ENCODE peak calls at places on chromosomes 7 and 10, in six cellular contexts. R is prostate gland, N is GM23338, A is stomach, E is esophagus muscularis mucosa, W is upper lobe of left lung. S is an unnamed sample.

GRCh38 chr7:101676062-101676461 is 47.0 kb upstream of the MYL10 start:
- DNase-seq in A (no peak), E (no peak), N (no peak), R (no peak), W (no peak), S (no peak)

GRCh38 chr7:32244806-32245345 is 174.7 kb upstream of the PDE1C start:
- DNase-seq in A (no peak), W (no peak), R (no peak), N (no peak), E (peak), S (no peak)

GRCh38 chr10:131739201-131739600 is 161.6 kb upstream of the PPP2R2D start:
- DNase-seq in W (no peak), R (no peak), A (peak), N (no peak), E (no peak), S (no peak)

GRCh38 chr10:3548702-3549101 is 236.3 kb downstream of the KLF6 start:
- DNase-seq in N (no peak), W (no peak), A (no peak), E (no peak), R (no peak), S (no peak)

GRCh38 chr10:42880255-42880620 is 97.6 kb downstream of the BMS1 start:
- DNase-seq in A (no peak), N (no peak), W (peak), R (no peak), E (no peak), S (no peak)

GRCh38 chr7:596819-597182 is 77.2 kb upstream of the PDGFA start:
- DNase-seq in N (no peak), R (no peak), W (no peak), E (no peak), A (no peak), S (no peak)

GRCh38 chr7:158784270-158784669 is 45.0 kb downstream of the ESYT2 start:
- DNase-seq in N (no peak), E (no peak), R (no peak), A (no peak), W (no peak), S (no peak)

GRCh38 chr7:99143522-99143852 is 421 bp downstream of the SMURF1 start:
- DNase-seq in E (no peak), R (no peak), N (no peak), W (peak), A (no peak), S (no peak)

GRCh38 chr10:10209152-10209551 is 808.5 kb upstream of the CELF2 start:
- DNase-seq in N (no peak), R (no peak), A (no peak), W (no peak), E (no peak), S (no peak)

GRCh38 chr7:88027724-88028123 is 93.7 kb downstream of the ADAM22 start:
- DNase-seq in E (no peak), W (no peak), A (no peak), N (no peak), R (no peak), S (no peak)

GRCh38 chr10:23173549-23174074 is 18.5 kb upstream of the PTF1A start:
- DNase-seq in E (no peak), R (no peak), N (peak), A (no peak), W (peak), S (no peak)

GRCh38 chr7:120996333-120996982 is 7.9 kb downstream of the CPED1 start:
- DNase-seq in R (peak), E (no peak), N (no peak), A (peak), W (no peak), S (no peak)

GRCh38 chr10:35898722-35899485 is 256.8 kb upstream of the FZD8 start:
- DNase-seq in W (peak), N (no peak), R (no peak), A (no peak), E (peak), S (no peak)

GRCh38 chr10:133143200-133143533 is 16.9 kb upstream of the KNDC1 start:
- DNase-seq in A (no peak), W (no peak), R (no peak), N (no peak), E (no peak), S (no peak)

GRCh38 chr7:126657599-126658358 is 595.0 kb downstream of the GRM8 start:
- DNase-seq in R (no peak), E (no peak), W (no peak), A (no peak), N (no peak), S (no peak)

GRCh38 chr7:14807498-14807897 is 95.1 kb downstream of the DGKB start:
- DNase-seq in R (no peak), E (no peak), N (no peak), A (no peak), W (no peak), S (no peak)

GRCh38 chr10:1297566-1298301 is 241.5 kb downstream of the WDR37 start:
- DNase-seq in N (peak), W (no peak), E (no peak), R (no peak), A (no peak), S (no peak)

GRCh38 chr10:52451817-52452216 is 137.7 kb downstream of the DKK1 start:
- DNase-seq in N (no peak), E (no peak), R (no peak), W (no peak), A (no peak), S (no peak)

GRCh38 chr10:74733612-74734011 is 92.8 kb upstream of the KAT6B start:
- DNase-seq in R (no peak), W (no peak), E (no peak), N (no peak), A (no peak), S (no peak)

GRCh38 chr7:30648744-30649540 is 33.3 kb downstream of the CRHR2 start:
- DNase-seq in N (no peak), W (no peak), R (no peak), E (no peak), A (no peak), S (no peak)

GRCh38 chr7:136102881-136103280 is 125.7 kb upstream of the MTPN start:
- DNase-seq in A (no peak), W (no peak), N (no peak), R (no peak), E (no peak), S (no peak)

GRCh38 chr7:7640221-7641128 is at the start of gene UMAD1:
- DNase-seq in W (peak), R (peak), E (peak), A (peak), N (peak), S (peak)

GRCh38 chr7:135333196-135333595 is 99.6 kb downstream of the STRA8 start:
- DNase-seq in N (no peak), E (no peak), W (no peak), A (no peak), R (no peak), S (no peak)

DNA sequence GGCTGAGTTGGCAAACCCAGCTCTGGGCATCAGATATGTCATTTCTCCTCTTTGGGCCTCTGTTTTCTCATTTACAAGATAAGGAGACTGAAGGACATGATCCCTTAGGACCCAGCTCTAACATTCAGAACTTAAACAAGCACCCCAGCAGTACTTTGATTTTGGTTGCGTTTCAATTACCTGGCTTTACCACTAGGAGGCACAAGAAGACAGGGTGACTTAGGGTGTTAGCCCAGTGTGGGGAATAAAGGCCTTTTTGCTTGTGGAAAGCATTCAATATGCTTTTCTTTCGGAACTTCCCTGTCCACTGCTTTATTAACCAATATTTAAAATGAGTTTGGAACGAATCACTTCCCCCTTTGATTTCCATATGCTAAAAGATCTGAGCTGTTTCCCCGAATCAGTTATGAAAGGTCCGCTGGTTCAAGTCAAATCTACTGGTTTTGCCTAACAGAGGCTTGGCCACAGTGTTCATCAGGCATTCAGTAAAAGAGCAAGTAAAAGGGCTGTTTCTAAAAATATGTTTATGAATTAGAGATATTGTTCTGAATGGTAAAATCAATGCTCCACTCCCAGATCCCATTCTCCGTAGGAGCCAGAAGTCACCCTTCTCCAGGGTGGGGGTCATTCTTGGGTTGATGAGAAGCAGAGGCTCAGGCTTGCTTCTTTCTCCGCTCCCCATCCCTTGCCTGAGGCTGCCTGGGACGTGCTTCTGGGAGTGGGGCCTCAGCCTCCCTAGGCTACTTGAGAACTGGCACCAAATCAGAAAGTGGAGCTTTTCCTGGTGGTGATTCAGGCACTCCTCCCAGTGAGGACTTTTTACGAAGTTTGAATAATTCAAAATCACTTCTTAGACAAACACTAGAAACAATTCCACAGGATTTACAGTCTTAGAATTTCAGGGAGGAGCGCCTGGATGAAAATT is 105.5 kb downstream of the MYOF start:
- DNase-seq in R (peak), W (no peak), N (peak), A (peak), E (peak), S (peak)
- TF ChIP-seq POLR2AphosphoS5 in R (peak), W (no peak), N (no peak), A (peak), E (peak), S (no peak)

GRCh38 chr7:149774237-149775175 is 1.1 kb upstream of the ZNF467 start:
- DNase-seq in N (peak), W (peak), E (no peak), A (no peak), R (no peak), S (no peak)

GRCh38 chr7:149777551-149778326 is 4.4 kb upstream of the ZNF467 start:
- DNase-seq in E (no peak), A (no peak), W (peak), N (no peak), R (no peak), S (no peak)

GRCh38 chr7:149775176-149775556 is 1.8 kb upstream of the ZNF467 start:
- DNase-seq in A (no peak), R (no peak), E (no peak), W (no peak), N (no peak), S (no peak)

GRCh38 chr7:149776848-149777407 is 3.5 kb upstream of the ZNF467 start:
- DNase-seq in R (no peak), E (no peak), N (no peak), A (no peak), W (peak), S (no peak)

GRCh38 chr7:149776305-149776704 is 2.9 kb upstream of the ZNF467 start:
- DNase-seq in R (no peak), A (peak), E (no peak), W (peak), N (no peak), S (no peak)
- TF ChIP-seq POLR2AphosphoS5 in R (no peak), A (no peak), E (peak), W (peak), N (no peak), S (no peak)

GRCh38 chr7:100570954-100571828 is 2.5 kb downstream of the SAP25 start:
- DNase-seq in N (peak), A (no peak), E (no peak), R (no peak), W (no peak), S (no peak)

GRCh38 chr7:100572281-100572948 is 1.3 kb downstream of the SAP25 start:
- DNase-seq in N (no peak), E (no peak), R (no peak), W (no peak), A (no peak), S (no peak)

GRCh38 chr7:100573691-100574361 is at the start of gene SAP25:
- DNase-seq in A (no peak), N (peak), E (no peak), R (no peak), W (peak), S (no peak)

GRCh38 chr7:100572949-100573675 is 588 bp downstream of the SAP25 start:
- DNase-seq in N (no peak), A (no peak), W (no peak), R (no peak), E (no peak), S (no peak)

DNA sequence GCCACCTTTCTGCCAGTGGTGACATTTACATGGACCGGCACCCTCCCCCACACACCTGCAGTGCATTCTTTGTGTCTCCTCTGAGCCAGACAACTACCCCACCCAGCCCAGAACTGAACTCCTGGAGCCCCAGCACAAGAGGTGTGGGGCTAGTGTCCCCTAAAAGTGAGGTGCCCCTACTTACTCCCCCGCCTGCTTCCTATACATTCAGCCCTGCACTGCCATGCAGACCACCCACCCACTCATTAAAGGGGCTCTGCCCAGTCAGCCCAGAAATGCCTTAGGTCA is 1.9 kb downstream of the SAP25 start:
- DNase-seq in E (no peak), W (no peak), A (no peak), R (no peak), N (peak), S (no peak)
- TF ChIP-seq POLR2AphosphoS5 in E (no peak), W (no peak), A (no peak), R (no peak), N (no peak), S (no peak)

GRCh38 chr10:13102002-13102794 is 2.2 kb downstream of the OPTN start:
- DNase-seq in R (no peak), A (no peak), N (no peak), W (no peak), E (no peak), S (no peak)

GRCh38 chr10:13095929-13096328 is 4.0 kb upstream of the OPTN start:
- DNase-seq in E (no peak), W (no peak), R (no peak), A (no peak), N (no peak), S (no peak)

GRCh38 chr10:13099666-13100348 is at the start of gene OPTN:
- DNase-seq in R (peak), W (peak), N (peak), A (peak), E (peak), S (peak)

GRCh38 chr10:13100349-13101294 is 659 bp downstream of the OPTN start:
- DNase-seq in A (peak), N (peak), E (no peak), R (peak), W (no peak), S (peak)

DNA sequence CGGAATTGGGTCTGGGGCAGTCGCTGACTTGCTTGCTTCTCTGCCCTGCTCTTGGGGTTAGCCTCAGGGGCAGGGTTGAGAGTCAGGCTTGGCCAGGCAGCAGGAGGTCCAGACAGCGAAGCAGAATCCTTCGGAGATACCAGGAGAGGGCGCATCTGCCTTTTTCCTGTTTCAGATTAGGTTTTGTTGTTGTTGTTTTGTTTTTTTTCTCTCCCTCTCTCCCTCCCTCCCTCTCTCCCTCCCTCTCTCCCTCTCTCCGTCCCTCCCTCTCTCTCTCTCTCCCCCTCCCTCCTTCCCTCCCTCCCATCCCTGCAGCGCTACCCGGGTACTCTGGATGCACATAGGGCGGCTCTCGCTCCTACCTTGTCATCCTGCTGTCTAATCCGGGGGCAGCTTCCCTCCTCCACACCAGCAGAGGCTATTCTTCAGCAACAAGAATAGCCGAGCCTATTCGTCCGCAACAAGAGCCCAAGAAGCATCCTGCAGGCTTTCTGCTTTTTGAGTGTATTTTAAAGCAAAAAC is 758 bp upstream of the OPTN start:
- DNase-seq in E (no peak), N (peak), W (no peak), R (peak), A (no peak), S (peak)
- TF ChIP-seq POLR2AphosphoS5 in E (no peak), N (no peak), W (no peak), R (no peak), A (no peak), S (no peak)

GRCh38 chr10:110149259-110149658 is 58.1 kb upstream of the MXI1 start:
- DNase-seq in N (no peak), W (no peak), R (no peak), A (no peak), E (no peak), S (no peak)

GRCh38 chr10:110151467-110151866 is 55.9 kb upstream of the MXI1 start:
- DNase-seq in R (peak), E (peak), W (no peak), A (peak), N (no peak), S (no peak)

GRCh38 chr10:110150981-110151380 is 56.4 kb upstream of the MXI1 start:
- DNase-seq in A (no peak), R (no peak), W (no peak), N (no peak), E (peak), S (no peak)

GRCh38 chr10:110144526-110144925 is 62.9 kb upstream of the MXI1 start:
- DNase-seq in N (no peak), R (no peak), A (no peak), E (no peak), W (no peak), S (no peak)

DNA sequence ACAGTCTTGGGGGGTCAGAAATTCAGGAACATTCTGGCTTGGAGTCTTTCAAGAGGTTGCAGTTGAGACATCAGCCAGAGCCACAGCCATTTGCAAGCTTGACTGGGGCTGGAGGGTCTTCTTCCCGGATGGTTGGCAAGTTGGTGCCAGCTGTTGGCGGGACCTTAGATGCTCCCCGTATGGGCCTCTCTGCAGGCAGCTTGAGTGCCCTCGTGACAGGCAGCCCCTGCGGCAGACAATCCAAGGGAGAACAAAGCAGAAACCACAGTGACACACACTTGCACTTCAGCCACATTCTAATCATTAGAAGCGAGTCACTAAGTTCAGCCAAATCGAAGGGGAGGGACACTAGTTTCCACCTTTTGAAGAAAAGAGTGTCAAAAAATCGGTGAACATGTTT is 59.4 kb upstream of the MXI1 start:
- DNase-seq in E (no peak), R (no peak), A (no peak), N (no peak), W (no peak), S (no peak)
- TF ChIP-seq POLR2AphosphoS5 in E (no peak), R (no peak), A (no peak), N (no peak), W (no peak), S (no peak)

DNA sequence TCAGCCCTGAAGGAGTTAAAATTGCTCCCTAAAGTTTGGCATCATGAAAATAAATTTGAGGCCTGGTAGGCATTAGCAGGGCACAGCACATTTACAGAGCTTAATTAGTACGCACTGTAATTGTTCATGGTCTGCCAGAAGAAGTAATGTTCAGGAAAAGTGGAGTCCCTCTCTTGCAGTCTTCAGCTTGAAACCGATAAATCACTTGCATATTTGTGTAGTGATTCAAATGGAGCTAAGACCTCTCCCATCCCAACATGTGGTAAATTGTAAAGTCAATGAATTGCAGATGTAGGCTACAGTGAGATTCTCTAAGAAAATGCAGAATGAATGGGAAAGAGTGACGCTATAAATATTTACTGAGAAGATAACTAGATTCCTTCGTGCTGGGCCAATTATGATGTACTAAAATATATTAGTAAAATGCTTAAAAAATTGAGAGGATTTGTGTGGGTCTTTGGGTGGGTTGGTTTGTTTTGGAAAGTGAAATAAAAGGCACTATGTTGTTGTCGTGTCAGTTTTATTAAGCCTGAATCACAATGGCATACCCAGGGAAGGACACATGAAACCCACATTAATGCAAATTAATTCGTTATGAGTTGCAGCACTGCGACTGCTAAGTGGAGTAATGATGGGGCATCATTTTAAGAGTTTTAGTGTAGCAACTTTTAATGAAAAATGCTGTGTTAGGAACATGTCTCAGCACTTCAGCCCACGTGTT is 8.4 kb downstream of the TCF7L2 start:
- DNase-seq in W (no peak), R (no peak), A (no peak), N (peak), E (no peak), S (no peak)
- TF ChIP-seq POLR2AphosphoS5 in W (no peak), R (no peak), A (no peak), N (peak), E (no peak), S (no peak)